ENCODE peak calls at places on chromosomes 11 and 22, in four cellular contexts. O, T, C and L are unnamed samples.

GRCh38 chr22:26708256-26709009 is 51.0 kb downstream of the MIAT start:
- DNase-seq in O (no peak), T (no peak), C (no peak), L (no peak)

GRCh38 chr11:56273854-56274253 is at the start of gene OR5T1:
- DNase-seq in O (no peak), T (no peak), C (no peak), L (no peak)

GRCh38 chr22:23065069-23065451 is 5.3 kb upstream of the GNAZ start:
- DNase-seq in O (no peak), T (peak; percentile 41), C (no peak), L (no peak)

GRCh38 chr11:65486570-65487466 is 12.0 kb upstream of the MALAT1 start:
- DNase-seq in O (no peak), T (peak; percentile 37), C (no peak), L (no peak)

GRCh38 chr11:112871909-112872511 is 89.2 kb upstream of the NCAM1 start:
- DNase-seq in O (no peak), T (no peak), C (no peak), L (no peak)

GRCh38 chr11:45511566-45511965 is 153.9 kb downstream of the CHST1 start:
- DNase-seq in O (no peak), T (no peak), C (no peak), L (no peak)

GRCh38 chr22:32175751-32176644 is 16.9 kb upstream of the C22orf42 start:
- DNase-seq in O (no peak), T (no peak), C (peak; percentile 80), L (no peak)

GRCh38 chr11:113134605-113135004 is 173.4 kb downstream of the NCAM1 start:
- DNase-seq in O (no peak), T (no peak), C (no peak), L (no peak)

GRCh38 chr11:109784536-109784935 is 308.7 kb upstream of the ZC3H12C start:
- DNase-seq in O (no peak), T (no peak), C (no peak), L (no peak)

GRCh38 chr11:134516529-134516928 is 104.5 kb upstream of the B3GAT1 start:
- DNase-seq in O (no peak), T (peak; percentile 68), C (no peak), L (no peak)

GRCh38 chr11:109120341-109120740 is 301.6 kb upstream of the C11orf87 start:
- DNase-seq in O (no peak), T (no peak), C (no peak), L (no peak)

DNA sequence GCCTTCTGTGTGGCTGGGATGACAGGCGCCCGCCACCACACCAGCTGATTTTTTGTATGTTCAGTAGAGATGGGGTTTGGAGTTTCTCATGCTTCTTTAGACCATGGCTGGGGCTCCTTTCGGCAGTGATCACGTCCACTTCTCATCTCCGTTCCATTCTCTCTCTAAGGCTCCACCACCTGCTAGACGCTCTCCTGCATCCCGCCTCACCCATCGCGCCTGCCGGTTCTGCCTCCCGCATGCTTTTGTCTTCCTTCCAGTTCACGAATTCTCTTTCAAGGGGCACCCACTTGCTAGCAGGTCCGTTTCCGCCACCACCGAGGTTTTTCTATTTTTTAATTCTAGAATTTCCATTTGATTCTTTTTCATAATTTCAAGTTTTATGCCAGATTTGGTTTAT is 22.0 kb upstream of the SYT8 start:
- DNase-seq in O (no peak), T (no peak), C (no peak), L (no peak)
- H3K9me3 ChIP-seq in O (no peaks in the 10 kb centered on the region), T (peaks cover 2% of the 10 kb centered on the region), C (peaks cover 3% of the 10 kb centered on the region), L (no peaks in the 10 kb centered on the region)

DNA sequence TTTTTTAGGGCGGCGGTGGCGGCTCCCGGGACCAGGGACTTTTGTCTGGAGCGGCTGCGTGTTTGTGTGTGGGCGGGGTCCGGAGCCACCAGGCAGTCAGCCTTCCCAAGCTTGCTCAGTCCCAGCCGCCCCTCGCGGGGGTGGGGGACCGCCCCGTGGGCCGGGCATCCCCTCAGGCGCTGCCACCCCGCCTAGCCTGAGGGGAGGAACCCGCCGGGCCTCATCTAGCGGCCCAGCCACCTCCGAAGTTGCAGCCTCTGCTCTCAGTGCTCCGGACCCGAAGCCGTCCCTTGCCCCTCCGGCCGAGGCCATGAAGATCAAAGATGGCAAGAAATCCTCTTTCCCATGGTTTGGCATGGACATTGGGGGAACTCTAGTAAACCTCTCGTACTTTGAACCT is 235.2 kb downstream of the OR4C45 start:
- DNase-seq in O (no peak), T (no peak), C (no peak), L (no peak)
- H3K9me3 ChIP-seq in O (no peaks in the 10 kb centered on the region), T (no peaks in the 10 kb centered on the region), C (peaks cover 58% of the 10 kb centered on the region), L (no peaks in the 10 kb centered on the region)

DNA sequence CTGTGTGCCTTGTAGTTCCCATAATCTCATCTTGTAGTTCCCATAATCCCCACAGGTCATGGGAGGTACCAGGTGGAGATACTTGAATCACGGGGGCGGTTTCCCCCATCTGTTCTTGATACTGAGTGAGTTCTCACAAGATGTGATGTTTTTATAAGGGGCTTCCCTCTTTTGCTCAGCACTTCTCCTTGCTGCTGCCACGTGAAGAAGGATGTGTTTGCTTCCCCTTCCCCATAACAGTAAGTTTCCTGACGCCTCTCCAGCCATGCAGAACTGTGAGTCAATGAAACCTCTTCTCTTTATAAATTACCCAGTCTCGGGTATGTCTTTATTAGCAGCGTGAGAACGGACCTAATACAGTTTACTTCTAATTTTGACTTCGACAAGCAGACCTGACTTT is 14.0 kb upstream of the SMIM38 start:
- DNase-seq in O (no peak), T (no peak), C (no peak), L (no peak)
- H3K9me3 ChIP-seq in O (no peaks in the 10 kb centered on the region), T (peaks cover 2% of the 10 kb centered on the region), C (peaks cover 5% of the 10 kb centered on the region), L (no peaks in the 10 kb centered on the region)

GRCh38 chr11:116255234-116255953 is 517.4 kb downstream of the BUD13 start:
- DNase-seq in O (no peak), T (no peak), C (no peak), L (no peak)

GRCh38 chr11:116257092-116257491 is 515.7 kb downstream of the BUD13 start:
- DNase-seq in O (no peak), T (no peak), C (no peak), L (no peak)

GRCh38 chr11:116257871-116258270 is 514.9 kb downstream of the BUD13 start:
- DNase-seq in O (no peak), T (no peak), C (no peak), L (no peak)

GRCh38 chr11:116258821-116259220 is 514.0 kb downstream of the BUD13 start:
- DNase-seq in O (no peak), T (no peak), C (no peak), L (no peak)

GRCh38 chr11:116256155-116256554 is 516.6 kb downstream of the BUD13 start:
- DNase-seq in O (no peak), T (no peak), C (no peak), L (no peak)
- H3K9me3 ChIP-seq in O (no peaks in the 10 kb centered on the region), T (no peaks in the 10 kb centered on the region), C (no peaks in the 10 kb centered on the region), L (no peaks in the 10 kb centered on the region)

GRCh38 chr11:102436546-102436945 is 16.0 kb downstream of the TMEM123 start:
- DNase-seq in O (peak; percentile 61), T (no peak), C (no peak), L (no peak)
- H3K9me3 ChIP-seq in O (no peaks in the 10 kb centered on the region), T (no peaks in the 10 kb centered on the region), C (peaks cover 30% of the 10 kb centered on the region), L (no peaks in the 10 kb centered on the region)

DNA sequence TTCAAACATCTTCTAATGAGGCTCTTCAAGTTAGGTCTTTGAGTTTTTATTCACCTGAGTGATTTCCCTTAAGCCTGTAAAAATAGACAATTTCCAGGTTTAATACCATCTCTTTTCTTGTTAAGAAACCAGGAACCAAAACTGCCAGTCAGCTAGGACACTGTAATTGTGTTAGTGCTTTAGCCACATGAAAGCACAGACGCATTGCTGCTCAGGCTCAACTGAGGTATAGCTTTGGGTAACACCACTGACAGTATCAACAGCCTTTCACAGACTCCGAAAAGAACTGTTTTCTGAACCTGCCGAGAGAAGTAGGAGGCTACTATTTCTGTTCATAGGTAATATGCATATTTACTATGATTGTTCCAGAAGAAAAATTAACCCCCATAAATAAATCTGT is 768.7 kb downstream of the ETS1 start:
- DNase-seq in O (no peak), T (no peak), C (no peak), L (no peak)
- H3K9me3 ChIP-seq in O (no peaks in the 10 kb centered on the region), T (no peaks in the 10 kb centered on the region), C (no peaks in the 10 kb centered on the region), L (no peaks in the 10 kb centered on the region)

GRCh38 chr11:37223962-37224361 is 625.9 kb upstream of the RAG2 start:
- DNase-seq in O (no peak), T (no peak), C (no peak), L (no peak)
- H3K9me3 ChIP-seq in O (no peaks in the 10 kb centered on the region), T (no peaks in the 10 kb centered on the region), C (peaks cover 17% of the 10 kb centered on the region), L (no peaks in the 10 kb centered on the region)